ENCODE peak calls at places on chromosomes 6 and 20, in six cellular contexts. H, S, R, M, K and L are unnamed samples.

GRCh38 chr6:168159503-168159902 is 80.5 kb upstream of the FRMD1 start:
- DNase-seq in H (no peak), S (no peak), R (no peak), M (no peak), K (no peak), L (no peak)

GRCh38 chr20:9831032-9831431 is 7.8 kb downstream of the PAK5 start:
- DNase-seq in H (no peak), S (no peak), R (no peak), M (no peak), K (no peak), L (no peak)

GRCh38 chr20:63594043-63594561 is 20.1 kb upstream of the HELZ2 start:
- DNase-seq in H (no peak), S (peak), R (no peak), M (no peak), K (no peak), L (no peak)

GRCh38 chr6:139373154-139373927 is 1.1 kb downstream of the CITED2 start:
- DNase-seq in H (peak), S (peak), R (peak), M (no peak), K (peak), L (peak)

GRCh38 chr20:6381887-6382286 is 259.1 kb upstream of the FERMT1 start:
- DNase-seq in H (no peak), S (peak), R (peak), M (no peak), K (peak), L (no peak)

GRCh38 chr6:2900821-2901644 is 2.1 kb downstream of the SERPINB9 start:
- DNase-seq in H (no peak), S (no peak), R (no peak), M (no peak), K (no peak), L (no peak)

GRCh38 chr6:113306552-113307145 is 550.5 kb upstream of the MARCKS start:
- DNase-seq in H (peak), S (peak), R (peak), M (peak), K (peak), L (peak)

GRCh38 chr20:34907616-34908469 is 31.4 kb downstream of the ACSS2 start:
- DNase-seq in H (no peak), S (peak), R (peak), M (peak), K (peak), L (peak)

GRCh38 chr20:53692465-53693067 is 98.9 kb upstream of the ZNF217 start:
- DNase-seq in H (no peak), S (peak), R (no peak), M (no peak), K (no peak), L (peak)

GRCh38 chr6:8389034-8389818 is 46.1 kb downstream of the SLC35B3 start:
- DNase-seq in H (no peak), S (no peak), R (no peak), M (no peak), K (no peak), L (no peak)

GRCh38 chr6:148545901-148546300 is 200.9 kb upstream of the UST start:
- DNase-seq in H (no peak), S (no peak), R (no peak), M (no peak), K (no peak), L (no peak)

GRCh38 chr6:144683216-144684070 is 398.3 kb downstream of the UTRN start:
- DNase-seq in H (no peak), S (peak), R (no peak), M (no peak), K (no peak), L (no peak)

GRCh38 chr20:6122873-6123649 is at the start of gene FERMT1:
- DNase-seq in H (peak), S (peak), R (peak), M (peak), K (peak), L (peak)

GRCh38 chr6:167701010-167701409 is 125.7 kb upstream of the AFDN start:
- DNase-seq in H (no peak), S (no peak), R (no peak), M (no peak), K (no peak), L (no peak)

GRCh38 chr20:17882065-17882833 is 86.3 kb downstream of the SNX5 start:
- DNase-seq in H (no peak), S (peak), R (no peak), M (no peak), K (no peak), L (no peak)

GRCh38 chr6:160782228-160782627 is 80.2 kb downstream of the PLG start:
- DNase-seq in H (no peak), S (no peak), R (no peak), M (no peak), K (no peak), L (no peak)

GRCh38 chr6:152091201-152091600 is 283.7 kb downstream of the ESR1 start:
- DNase-seq in H (no peak), S (no peak), R (no peak), M (no peak), K (no peak), L (no peak)

GRCh38 chr6:164098857-164099534 is 684.5 kb downstream of the QKI start:
- DNase-seq in H (no peak), S (no peak), R (no peak), M (no peak), K (no peak), L (no peak)

GRCh38 chr6:18186033-18186432 is 30.8 kb downstream of the KDM1B start:
- DNase-seq in H (no peak), S (no peak), R (no peak), M (no peak), K (peak), L (no peak)

GRCh38 chr20:63060057-63060991 is 53.6 kb upstream of the BHLHE23 start:
- DNase-seq in H (peak), S (peak), R (no peak), M (peak), K (peak), L (peak)

GRCh38 chr6:44304282-44305199 is 8.6 kb downstream of the AARS2 start:
- DNase-seq in H (peak), S (peak), R (peak), M (peak), K (peak), L (no peak)

GRCh38 chr6:150008588-150008987 is 16.7 kb downstream of the RAET1L start:
- DNase-seq in H (no peak), S (peak), R (peak), M (no peak), K (peak), L (no peak)

GRCh38 chr6:33933101-33933500 is 129.3 kb upstream of the MLN start:
- DNase-seq in H (no peak), S (peak), R (no peak), M (no peak), K (no peak), L (no peak)

GRCh38 chr6:149210376-149210775 is 107.1 kb upstream of the TAB2 start:
- DNase-seq in H (no peak), S (peak), R (no peak), M (no peak), K (peak), L (no peak)

GRCh38 chr20:37315293-37316110 is 26.0 kb downstream of the MANBAL start:
- DNase-seq in H (no peak), S (no peak), R (no peak), M (no peak), K (peak), L (no peak)

GRCh38 chr6:150243620-150244314 is 100.9 kb downstream of the PPP1R14C start:
- DNase-seq in H (no peak), S (no peak), R (no peak), M (no peak), K (no peak), L (no peak)

GRCh38 chr6:132414761-132415160 is 13.5 kb upstream of the MOXD1 start:
- DNase-seq in H (no peak), S (peak), R (no peak), M (no peak), K (no peak), L (no peak)

GRCh38 chr6:48817714-48818113 is 645.3 kb downstream of the MMUT start:
- DNase-seq in H (no peak), S (no peak), R (no peak), M (peak), K (no peak), L (no peak)

GRCh38 chr20:8782804-8783203 is 286.1 kb upstream of the PLCB4 start:
- DNase-seq in H (no peak), S (peak), R (no peak), M (no peak), K (no peak), L (no peak)

GRCh38 chr6:25612666-25613065 is 39.3 kb upstream of the SCGN start:
- DNase-seq in H (no peak), S (peak), R (no peak), M (no peak), K (no peak), L (no peak)

GRCh38 chr20:32902456-32903420 is 44.0 kb downstream of the EFCAB8 start:
- DNase-seq in H (peak), S (peak), R (peak), M (peak), K (peak), L (peak)

GRCh38 chr20:15905661-15906060 is 667.6 kb downstream of the KIF16B start:
- DNase-seq in H (no peak), S (no peak), R (no peak), M (no peak), K (no peak), L (no peak)

GRCh38 chr20:31721408-31722332 is 998 bp downstream of the BCL2L1 start:
- DNase-seq in H (no peak), S (peak), R (no peak), M (no peak), K (no peak), L (peak)

GRCh38 chr6:26016326-26017275 is 54.0 kb downstream of the TRIM38 start:
- DNase-seq in H (no peak), S (no peak), R (peak), M (no peak), K (peak), L (no peak)